ENCODE peak calls at places on chromosomes 6 and 20, in four cellular contexts. D, B, Q and H are unnamed samples.

GRCh38 chr20:51329845-51330244 is 212.7 kb downstream of the NFATC2 start:
- DNase-seq in Q (no peak), D (no peak), B (no peak), H (no peak)

GRCh38 chr6:114144887-114145851 is 174.2 kb upstream of the HDAC2 start:
- DNase-seq in B (no peak), Q (no peak), D (no peak), H (no peak)

GRCh38 chr6:160431231-160431630 is 83.1 kb downstream of the SLC22A3 start:
- DNase-seq in B (no peak), Q (peak; percentile 99), D (peak; percentile 91), H (no peak)

GRCh38 chr6:137707590-137708360 is 159.3 kb upstream of the TNFAIP3 start:
- DNase-seq in B (peak; percentile 72), Q (peak; percentile 93), D (peak; percentile 85), H (peak; percentile 95)

GRCh38 chr6:130647221-130647620 is 180.0 kb upstream of the SMLR1 start:
- DNase-seq in Q (no peak), D (no peak), B (no peak), H (no peak)

GRCh38 chr20:4245542-4245941 is 230.2 kb upstream of the RNF24 start:
- DNase-seq in B (no peak), D (no peak), Q (no peak), H (no peak)

GRCh38 chr6:157541618-157542404 is 160.8 kb downstream of the ZDHHC14 start:
- DNase-seq in D (no peak), B (no peak), Q (no peak), H (no peak)

GRCh38 chr6:143778926-143779325 is 64.2 kb upstream of the LTV1 start:
- DNase-seq in B (no peak), Q (no peak), D (no peak), H (no peak)

GRCh38 chr6:4554645-4555044 is 221.6 kb upstream of the CDYL start:
- DNase-seq in B (no peak), D (no peak), Q (peak; percentile 29), H (no peak)

GRCh38 chr20:10634683-10635411 is 39.0 kb downstream of the JAG1 start:
- DNase-seq in Q (peak; percentile 78), B (no peak), D (peak; percentile 84), H (no peak)
- H3K4me3 ChIP-seq in Q (no peak overlapping the region), B (no peak overlapping the region), D (no peak overlapping the region), H (no peak overlapping the region)

GRCh38 chr20:33576432-33576883 is 85.7 kb upstream of the C20orf144 start:
- DNase-seq in B (no peak), Q (no peak), D (peak; percentile 18), H (no peak)
- TF ChIP-seq CTCF in B (no peak), Q (no peak), D (no peak), H (no peak)

GRCh38 chr6:33410711-33411631 is at the start of gene PHF1:
- DNase-seq in D (peak; percentile 91), B (no peak), Q (peak; percentile 88), H (no peak)

GRCh38 chr6:33413601-33414120 is 2.8 kb downstream of the PHF1 start:
- DNase-seq in D (no peak), Q (no peak), B (no peak), H (no peak)

GRCh38 chr6:33413200-33413599 is 2.4 kb downstream of the PHF1 start:
- DNase-seq in B (no peak), Q (no peak), D (no peak), H (no peak)

GRCh38 chr6:33411632-33412005 is 805 bp downstream of the PHF1 start:
- DNase-seq in B (no peak), Q (no peak), D (no peak), H (no peak)

DNA sequence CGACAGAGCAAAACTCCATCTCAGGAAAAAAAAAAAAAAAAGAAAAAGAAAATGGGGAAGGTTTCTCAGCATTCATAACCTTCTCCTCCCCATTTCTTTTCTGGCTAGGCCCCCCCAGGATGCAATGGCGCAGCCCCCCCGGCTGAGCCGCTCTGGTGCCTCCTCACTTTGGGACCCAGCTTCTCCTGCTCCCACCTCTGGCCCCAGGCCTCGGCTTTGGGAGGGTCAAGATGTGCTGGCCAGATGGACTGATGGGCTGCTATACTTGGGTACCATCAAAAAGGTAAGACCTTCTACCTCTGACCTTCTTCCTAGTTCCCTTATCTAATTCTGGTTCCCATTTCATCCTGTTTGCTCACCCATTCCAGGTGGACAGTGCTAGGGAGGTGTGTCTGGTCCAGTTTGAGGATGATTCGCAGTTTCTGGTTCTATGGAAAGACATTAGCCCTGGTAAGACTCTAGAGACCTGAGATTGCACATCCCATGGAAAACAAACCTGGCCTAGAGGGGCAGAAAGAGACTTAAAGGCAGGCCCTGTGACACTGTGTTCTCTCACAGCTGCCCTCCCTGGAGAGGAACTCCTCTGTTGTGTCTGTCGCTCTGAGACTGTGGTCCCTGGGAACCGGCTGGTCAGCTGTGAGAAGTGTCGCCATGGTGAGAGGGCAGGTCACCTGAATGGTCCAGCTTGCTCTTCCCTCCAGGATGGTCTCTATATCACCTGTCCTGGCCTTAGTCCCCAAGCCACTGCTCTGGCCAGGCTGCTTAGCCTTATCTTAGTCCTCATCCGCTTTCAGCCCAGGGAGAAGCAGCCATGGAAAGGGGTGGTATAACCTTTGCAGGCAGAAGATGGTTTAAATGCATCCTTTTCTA is 1.6 kb downstream of the PHF1 start:
- DNase-seq in Q (no peak), D (no peak), B (no peak), H (no peak)
- H3K4me3 ChIP-seq in Q (peak overlapping the region; percentile 72), D (peak overlapping the region; percentile 86), B (no peak overlapping the region), H (no peak overlapping the region)

GRCh38 chr6:134754013-134754690 is 195.7 kb downstream of the ALDH8A1 start:
- DNase-seq in B (no peak), D (peak; percentile 35), Q (no peak), H (no peak)

GRCh38 chr6:134750669-134751068 is 199.2 kb downstream of the ALDH8A1 start:
- DNase-seq in D (peak; percentile 77), B (no peak), Q (peak; percentile 14), H (no peak)

GRCh38 chr6:134753001-134753400 is 196.9 kb downstream of the ALDH8A1 start:
- DNase-seq in B (no peak), Q (no peak), D (no peak), H (no peak)

GRCh38 chr6:134748484-134748883 is 201.4 kb downstream of the ALDH8A1 start:
- DNase-seq in D (no peak), Q (no peak), B (no peak), H (no peak)

GRCh38 chr6:134752445-134752844 is 197.5 kb downstream of the ALDH8A1 start:
- DNase-seq in D (no peak), B (no peak), Q (no peak), H (no peak)
- TF ChIP-seq CTCF in D (no peak), B (no peak), Q (no peak), H (no peak)